ENCODE peak calls at places on chromosomes 6 and 20, in nine cellular contexts. One of them, this sample, is unnamed.

GRCh38 chr20:33076662-33077398 is 2.6 kb upstream of the BPIFB4 start:
- DNase-seq in choroid plexus epithelial cell: peak; percentile 9
- DNase-seq in SK-N-SH: no peak
- DNase-seq in GM13977: no peak
- DNase-seq in Calu3: peak; percentile 61
- DNase-seq in GM20000: no peak
- DNase-seq in K562: no peak
- DNase-seq in thoracic aorta: no peak
- DNase-seq in left lung: no peak
- DNase-seq in this sample: no peak

GRCh38 chr6:36957773-36958271 is 3.3 kb downstream of the PI16 start:
- DNase-seq in choroid plexus epithelial cell: no peak
- DNase-seq in SK-N-SH: no peak
- DNase-seq in GM13977: no peak
- DNase-seq in Calu3: no peak
- DNase-seq in GM20000: no peak
- DNase-seq in K562: no peak
- DNase-seq in thoracic aorta: no peak
- DNase-seq in left lung: no peak
- DNase-seq in this sample: no peak

GRCh38 chr6:6656287-6656686 is 67.8 kb downstream of the LY86 start:
- DNase-seq in choroid plexus epithelial cell: no peak
- DNase-seq in SK-N-SH: no peak
- DNase-seq in GM13977: no peak
- DNase-seq in Calu3: no peak
- DNase-seq in GM20000: no peak
- DNase-seq in K562: no peak
- DNase-seq in thoracic aorta: no peak
- DNase-seq in left lung: no peak
- DNase-seq in this sample: no peak

GRCh38 chr6:98924647-98925046 is 23.1 kb downstream of the FBXL4 start:
- DNase-seq in choroid plexus epithelial cell: no peak
- DNase-seq in SK-N-SH: no peak
- DNase-seq in GM13977: no peak
- DNase-seq in Calu3: no peak
- DNase-seq in GM20000: no peak
- DNase-seq in K562: no peak
- DNase-seq in thoracic aorta: no peak
- DNase-seq in left lung: no peak
- DNase-seq in this sample: no peak

GRCh38 chr6:137494281-137494966 is at the start of gene OLIG3:
- DNase-seq in choroid plexus epithelial cell: no peak
- DNase-seq in SK-N-SH: no peak
- DNase-seq in GM13977: peak; percentile 55
- DNase-seq in Calu3: no peak
- DNase-seq in GM20000: peak; percentile 59
- DNase-seq in K562: no peak
- DNase-seq in thoracic aorta: no peak
- DNase-seq in left lung: no peak
- DNase-seq in this sample: no peak

GRCh38 chr6:163192591-163192990 is 221.9 kb upstream of the QKI start:
- DNase-seq in choroid plexus epithelial cell: no peak
- DNase-seq in SK-N-SH: no peak
- DNase-seq in GM13977: no peak
- DNase-seq in Calu3: no peak
- DNase-seq in GM20000: no peak
- DNase-seq in K562: no peak
- DNase-seq in thoracic aorta: no peak
- DNase-seq in left lung: no peak
- DNase-seq in this sample: no peak

GRCh38 chr6:121838842-121839241 is 403.4 kb downstream of the GJA1 start:
- DNase-seq in choroid plexus epithelial cell: peak; percentile 91
- DNase-seq in SK-N-SH: no peak
- DNase-seq in GM13977: no peak
- DNase-seq in Calu3: peak; percentile 8
- DNase-seq in GM20000: no peak
- DNase-seq in K562: no peak
- DNase-seq in thoracic aorta: no peak
- DNase-seq in left lung: no peak
- DNase-seq in this sample: no peak

GRCh38 chr6:21666788-21667681 is 73.5 kb downstream of the SOX4 start:
- DNase-seq in choroid plexus epithelial cell: no peak
- DNase-seq in SK-N-SH: peak; percentile 71
- DNase-seq in GM13977: no peak
- DNase-seq in Calu3: no peak
- DNase-seq in GM20000: peak; percentile 9
- DNase-seq in K562: no peak
- DNase-seq in thoracic aorta: no peak
- DNase-seq in left lung: no peak
- DNase-seq in this sample: no peak

GRCh38 chr6:49826743-49827406 is 39.5 kb downstream of the CRISP1 start:
- DNase-seq in choroid plexus epithelial cell: no peak
- DNase-seq in SK-N-SH: no peak
- DNase-seq in GM13977: no peak
- DNase-seq in Calu3: no peak
- DNase-seq in GM20000: peak; percentile 5
- DNase-seq in K562: no peak
- DNase-seq in thoracic aorta: no peak
- DNase-seq in left lung: no peak
- DNase-seq in this sample: no peak

GRCh38 chr6:159163901-159164370 is 5.3 kb upstream of the FNDC1 start:
- DNase-seq in choroid plexus epithelial cell: peak; percentile 85
- DNase-seq in SK-N-SH: no peak
- DNase-seq in GM13977: no peak
- DNase-seq in Calu3: no peak
- DNase-seq in GM20000: no peak
- DNase-seq in K562: no peak
- DNase-seq in thoracic aorta: no peak
- DNase-seq in left lung: no peak
- DNase-seq in this sample: no peak

GRCh38 chr6:90413867-90414266 is 117.2 kb upstream of the BACH2 start:
- DNase-seq in choroid plexus epithelial cell: peak; percentile 60
- DNase-seq in SK-N-SH: peak; percentile 73
- DNase-seq in GM13977: peak; percentile 31
- DNase-seq in Calu3: no peak
- DNase-seq in GM20000: peak; percentile 57
- DNase-seq in K562: peak; percentile 30
- DNase-seq in thoracic aorta: no peak
- DNase-seq in left lung: no peak
- DNase-seq in this sample: peak; percentile 51

GRCh38 chr6:130752292-130752691 is 74.9 kb upstream of the SMLR1 start:
- DNase-seq in choroid plexus epithelial cell: peak; percentile 75
- DNase-seq in SK-N-SH: no peak
- DNase-seq in GM13977: no peak
- DNase-seq in Calu3: no peak
- DNase-seq in GM20000: no peak
- DNase-seq in K562: no peak
- DNase-seq in thoracic aorta: no peak
- DNase-seq in left lung: no peak
- DNase-seq in this sample: no peak

GRCh38 chr6:130744601-130745382 is 82.4 kb upstream of the SMLR1 start:
- DNase-seq in choroid plexus epithelial cell: no peak
- DNase-seq in SK-N-SH: no peak
- DNase-seq in GM13977: no peak
- DNase-seq in Calu3: no peak
- DNase-seq in GM20000: no peak
- DNase-seq in K562: no peak
- DNase-seq in thoracic aorta: no peak
- DNase-seq in left lung: no peak
- DNase-seq in this sample: no peak

GRCh38 chr6:130754786-130755367 is 72.3 kb upstream of the SMLR1 start:
- DNase-seq in choroid plexus epithelial cell: no peak
- DNase-seq in SK-N-SH: no peak
- DNase-seq in GM13977: no peak
- DNase-seq in Calu3: no peak
- DNase-seq in GM20000: no peak
- DNase-seq in K562: no peak
- DNase-seq in thoracic aorta: no peak
- DNase-seq in left lung: no peak
- DNase-seq in this sample: no peak

GRCh38 chr6:130749402-130749801 is 77.8 kb upstream of the SMLR1 start:
- DNase-seq in choroid plexus epithelial cell: no peak
- DNase-seq in SK-N-SH: no peak
- DNase-seq in GM13977: no peak
- DNase-seq in Calu3: no peak
- DNase-seq in GM20000: no peak
- DNase-seq in K562: no peak
- DNase-seq in thoracic aorta: no peak
- DNase-seq in left lung: no peak
- DNase-seq in this sample: no peak
- TF ChIP-seq CTCF in choroid plexus epithelial cell: no peak
- TF ChIP-seq CTCF in SK-N-SH: no peak
- TF ChIP-seq CTCF in GM13977: no peak
- TF ChIP-seq CTCF in Calu3: no peak
- TF ChIP-seq CTCF in GM20000: no peak
- TF ChIP-seq CTCF in K562: no peak
- TF ChIP-seq CTCF in thoracic aorta: no peak
- TF ChIP-seq CTCF in left lung: no peak
- TF ChIP-seq CTCF in this sample: no peak

GRCh38 chr6:67679566-67680296 is 955.4 kb upstream of the ADGRB3 start:
- DNase-seq in choroid plexus epithelial cell: peak; percentile 52
- DNase-seq in SK-N-SH: no peak
- DNase-seq in GM13977: no peak
- DNase-seq in Calu3: no peak
- DNase-seq in GM20000: no peak
- DNase-seq in K562: no peak
- DNase-seq in thoracic aorta: no peak
- DNase-seq in left lung: no peak
- DNase-seq in this sample: no peak
- TF ChIP-seq CTCF in choroid plexus epithelial cell: no peak
- TF ChIP-seq CTCF in SK-N-SH: no peak
- TF ChIP-seq CTCF in GM13977: no peak
- TF ChIP-seq CTCF in Calu3: no peak
- TF ChIP-seq CTCF in GM20000: no peak
- TF ChIP-seq CTCF in K562: no peak
- TF ChIP-seq CTCF in thoracic aorta: no peak
- TF ChIP-seq CTCF in left lung: no peak
- TF ChIP-seq CTCF in this sample: no peak

GRCh38 chr20:7499201-7499600 is 441.1 kb downstream of the HAO1 start:
- DNase-seq in choroid plexus epithelial cell: no peak
- DNase-seq in SK-N-SH: no peak
- DNase-seq in GM13977: no peak
- DNase-seq in Calu3: no peak
- DNase-seq in GM20000: no peak
- DNase-seq in K562: no peak
- DNase-seq in thoracic aorta: no peak
- DNase-seq in left lung: no peak
- DNase-seq in this sample: no peak

GRCh38 chr20:7496394-7497111 is 443.7 kb downstream of the HAO1 start:
- DNase-seq in choroid plexus epithelial cell: peak; percentile 82
- DNase-seq in SK-N-SH: no peak
- DNase-seq in GM13977: no peak
- DNase-seq in Calu3: no peak
- DNase-seq in GM20000: no peak
- DNase-seq in K562: no peak
- DNase-seq in thoracic aorta: no peak
- DNase-seq in left lung: no peak
- DNase-seq in this sample: no peak

GRCh38 chr20:7503501-7503900 is 436.8 kb downstream of the HAO1 start:
- DNase-seq in choroid plexus epithelial cell: no peak
- DNase-seq in SK-N-SH: no peak
- DNase-seq in GM13977: no peak
- DNase-seq in Calu3: peak; percentile 13
- DNase-seq in GM20000: no peak
- DNase-seq in K562: no peak
- DNase-seq in thoracic aorta: no peak
- DNase-seq in left lung: no peak
- DNase-seq in this sample: no peak

GRCh38 chr20:7497985-7498384 is 442.3 kb downstream of the HAO1 start:
- DNase-seq in choroid plexus epithelial cell: peak; percentile 94
- DNase-seq in SK-N-SH: no peak
- DNase-seq in GM13977: no peak
- DNase-seq in Calu3: peak; percentile 4
- DNase-seq in GM20000: no peak
- DNase-seq in K562: no peak
- DNase-seq in thoracic aorta: no peak
- DNase-seq in left lung: no peak
- DNase-seq in this sample: no peak

DNA sequence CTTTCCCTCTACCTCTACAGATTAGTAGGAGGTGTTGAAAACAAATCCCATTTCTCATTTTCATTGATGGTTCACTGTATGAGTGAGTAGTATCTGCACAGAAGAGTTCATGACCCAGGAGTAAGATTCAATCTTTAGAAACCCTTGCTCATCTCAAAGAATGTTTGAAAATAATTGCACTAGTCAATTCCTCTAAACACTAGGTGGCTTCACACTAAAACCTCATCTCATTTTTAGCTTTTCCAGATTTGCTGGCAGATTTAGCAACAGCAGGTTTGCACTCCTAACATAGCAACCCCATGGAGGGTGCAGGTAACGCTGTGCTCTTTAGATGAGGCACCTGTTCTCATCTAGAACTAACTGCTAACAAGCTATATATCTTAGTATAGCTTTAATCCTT is 439.9 kb downstream of the HAO1 start:
- DNase-seq in choroid plexus epithelial cell: no peak
- DNase-seq in SK-N-SH: no peak
- DNase-seq in GM13977: no peak
- DNase-seq in Calu3: no peak
- DNase-seq in GM20000: no peak
- DNase-seq in K562: no peak
- DNase-seq in thoracic aorta: no peak
- DNase-seq in left lung: no peak
- DNase-seq in this sample: no peak
- TF ChIP-seq CTCF in choroid plexus epithelial cell: no peak
- TF ChIP-seq CTCF in SK-N-SH: no peak
- TF ChIP-seq CTCF in GM13977: no peak
- TF ChIP-seq CTCF in Calu3: no peak
- TF ChIP-seq CTCF in GM20000: no peak
- TF ChIP-seq CTCF in K562: no peak
- TF ChIP-seq CTCF in thoracic aorta: no peak
- TF ChIP-seq CTCF in left lung: no peak
- TF ChIP-seq CTCF in this sample: no peak

DNA sequence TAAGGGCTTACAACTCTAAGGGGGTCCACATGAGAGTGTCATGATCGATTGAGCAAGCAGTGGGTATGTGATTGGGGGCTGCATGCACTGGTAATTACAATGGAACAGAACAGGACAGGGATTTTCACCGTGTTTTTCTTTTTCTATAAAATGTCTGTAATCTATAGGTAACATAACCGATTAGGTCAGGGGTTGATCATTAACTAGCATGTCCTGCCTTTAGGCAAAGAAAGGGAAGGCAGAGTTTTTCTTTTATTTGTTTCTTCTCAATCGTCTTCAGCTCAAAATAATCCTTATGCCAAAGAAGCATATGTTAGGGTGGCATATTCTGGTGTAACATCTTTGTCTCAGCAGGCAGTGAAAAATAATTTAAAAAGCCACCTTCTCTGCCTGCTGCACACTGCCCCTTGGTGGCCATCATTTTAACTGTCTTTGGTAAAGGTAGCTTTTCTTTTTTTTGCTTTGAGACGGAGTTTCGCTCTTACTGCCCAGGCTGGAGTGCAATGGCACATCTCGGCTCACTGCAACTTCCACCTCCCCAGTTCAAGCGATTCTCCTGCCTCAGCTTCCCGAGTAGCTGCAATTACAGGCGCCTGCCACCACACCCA is 9.7 kb upstream of the CEP43 start:
- DNase-seq in choroid plexus epithelial cell: peak; percentile 78
- DNase-seq in SK-N-SH: peak; percentile 34
- DNase-seq in GM13977: peak; percentile 46
- DNase-seq in Calu3: peak; percentile 4
- DNase-seq in GM20000: peak; percentile 44
- DNase-seq in K562: no peak
- DNase-seq in thoracic aorta: no peak
- DNase-seq in left lung: no peak
- DNase-seq in this sample: no peak
- TF ChIP-seq CTCF in choroid plexus epithelial cell: peak; percentile 80
- TF ChIP-seq CTCF in SK-N-SH: peak; percentile 55
- TF ChIP-seq CTCF in GM13977: peak; percentile 74
- TF ChIP-seq CTCF in Calu3: peak; percentile 17
- TF ChIP-seq CTCF in GM20000: peak; percentile 44
- TF ChIP-seq CTCF in K562: peak; percentile 61
- TF ChIP-seq CTCF in thoracic aorta: peak; percentile 33
- TF ChIP-seq CTCF in left lung: peak; percentile 43
- TF ChIP-seq CTCF in this sample: no peak